ENCODE peak calls at places on chromosomes 6 and 20, in ten cellular contexts. One of them, this sample, is unnamed.

GRCh38 chr6:133062702-133063319 is 178.3 kb upstream of the EYA4 start:
- DNase-seq in MV-4-11: peak; percentile 87
- DNase-seq in spleen: no peak
- DNase-seq in stimulated activated CD4-positive, alpha-beta T cell treated with anti-CD3 and anti-CD28 coated beads, TNF-alpha, amount 100 ng/mL, for 24 hours: no peak
- DNase-seq in HEK293T: no peak
- DNase-seq in tibial nerve: no peak
- DNase-seq in anterior cingulate cortex: no peak
- DNase-seq in iPS-NIHi11: no peak
- DNase-seq in cerebellar cortex: no peak
- DNase-seq in HS-5: no peak
- DNase-seq in this sample: no peak

GRCh38 chr6:107692351-107692750 is 131.8 kb downstream of the SCML4 start:
- DNase-seq in HS-5: peak; percentile 64
- DNase-seq in HEK293T: no peak
- DNase-seq in tibial nerve: no peak
- DNase-seq in stimulated activated CD4-positive, alpha-beta T cell treated with anti-CD3 and anti-CD28 coated beads, TNF-alpha, amount 100 ng/mL, for 24 hours: no peak
- DNase-seq in spleen: no peak
- DNase-seq in cerebellar cortex: no peak
- DNase-seq in anterior cingulate cortex: no peak
- DNase-seq in iPS-NIHi11: no peak
- DNase-seq in MV-4-11: no peak
- DNase-seq in this sample: no peak

GRCh38 chr6:165439928-165440554 is 130.6 kb upstream of the C6orf118 start:
- DNase-seq in MV-4-11: no peak
- DNase-seq in HS-5: peak; percentile 2
- DNase-seq in tibial nerve: no peak
- DNase-seq in HEK293T: peak; percentile 21
- DNase-seq in stimulated activated CD4-positive, alpha-beta T cell treated with anti-CD3 and anti-CD28 coated beads, TNF-alpha, amount 100 ng/mL, for 24 hours: no peak
- DNase-seq in cerebellar cortex: peak; percentile 72
- DNase-seq in iPS-NIHi11: no peak
- DNase-seq in anterior cingulate cortex: no peak
- DNase-seq in spleen: no peak
- DNase-seq in this sample: no peak

GRCh38 chr6:903746-904145 is 210.8 kb upstream of the EXOC2 start:
- DNase-seq in cerebellar cortex: no peak
- DNase-seq in HEK293T: no peak
- DNase-seq in stimulated activated CD4-positive, alpha-beta T cell treated with anti-CD3 and anti-CD28 coated beads, TNF-alpha, amount 100 ng/mL, for 24 hours: no peak
- DNase-seq in iPS-NIHi11: no peak
- DNase-seq in spleen: no peak
- DNase-seq in HS-5: peak; percentile 16
- DNase-seq in MV-4-11: no peak
- DNase-seq in anterior cingulate cortex: no peak
- DNase-seq in tibial nerve: no peak
- DNase-seq in this sample: no peak

GRCh38 chr6:33894438-33894837 is 90.6 kb upstream of the MLN start:
- DNase-seq in spleen: no peak
- DNase-seq in iPS-NIHi11: no peak
- DNase-seq in anterior cingulate cortex: no peak
- DNase-seq in stimulated activated CD4-positive, alpha-beta T cell treated with anti-CD3 and anti-CD28 coated beads, TNF-alpha, amount 100 ng/mL, for 24 hours: no peak
- DNase-seq in cerebellar cortex: no peak
- DNase-seq in MV-4-11: no peak
- DNase-seq in HEK293T: no peak
- DNase-seq in tibial nerve: no peak
- DNase-seq in HS-5: no peak
- DNase-seq in this sample: no peak

GRCh38 chr6:154461348-154461747 is 49.1 kb downstream of the CNKSR3 start:
- DNase-seq in stimulated activated CD4-positive, alpha-beta T cell treated with anti-CD3 and anti-CD28 coated beads, TNF-alpha, amount 100 ng/mL, for 24 hours: no peak
- DNase-seq in tibial nerve: no peak
- DNase-seq in HEK293T: no peak
- DNase-seq in MV-4-11: no peak
- DNase-seq in spleen: no peak
- DNase-seq in HS-5: no peak
- DNase-seq in anterior cingulate cortex: no peak
- DNase-seq in iPS-NIHi11: no peak
- DNase-seq in cerebellar cortex: no peak
- DNase-seq in this sample: no peak

GRCh38 chr6:99016355-99016754 is 68.6 kb upstream of the FBXL4 start:
- DNase-seq in tibial nerve: no peak
- DNase-seq in HS-5: peak; percentile 72
- DNase-seq in cerebellar cortex: no peak
- DNase-seq in spleen: no peak
- DNase-seq in anterior cingulate cortex: no peak
- DNase-seq in iPS-NIHi11: no peak
- DNase-seq in stimulated activated CD4-positive, alpha-beta T cell treated with anti-CD3 and anti-CD28 coated beads, TNF-alpha, amount 100 ng/mL, for 24 hours: no peak
- DNase-seq in HEK293T: no peak
- DNase-seq in MV-4-11: peak; percentile 100
- DNase-seq in this sample: no peak

GRCh38 chr6:66848244-66848953 is 1141.4 kb upstream of the EYS start:
- DNase-seq in anterior cingulate cortex: no peak
- DNase-seq in HS-5: no peak
- DNase-seq in MV-4-11: no peak
- DNase-seq in spleen: no peak
- DNase-seq in iPS-NIHi11: no peak
- DNase-seq in stimulated activated CD4-positive, alpha-beta T cell treated with anti-CD3 and anti-CD28 coated beads, TNF-alpha, amount 100 ng/mL, for 24 hours: no peak
- DNase-seq in cerebellar cortex: no peak
- DNase-seq in HEK293T: no peak
- DNase-seq in tibial nerve: no peak
- DNase-seq in this sample: no peak

GRCh38 chr6:152605342-152605741 is 31.8 kb downstream of the SYNE1 start:
- DNase-seq in MV-4-11: no peak
- DNase-seq in HS-5: no peak
- DNase-seq in HEK293T: no peak
- DNase-seq in iPS-NIHi11: no peak
- DNase-seq in cerebellar cortex: no peak
- DNase-seq in anterior cingulate cortex: no peak
- DNase-seq in tibial nerve: no peak
- DNase-seq in stimulated activated CD4-positive, alpha-beta T cell treated with anti-CD3 and anti-CD28 coated beads, TNF-alpha, amount 100 ng/mL, for 24 hours: no peak
- DNase-seq in spleen: no peak
- DNase-seq in this sample: no peak

GRCh38 chr6:25993038-25993684 is 30.6 kb downstream of the TRIM38 start:
- DNase-seq in anterior cingulate cortex: no peak
- DNase-seq in MV-4-11: no peak
- DNase-seq in HS-5: peak; percentile 23
- DNase-seq in HEK293T: no peak
- DNase-seq in iPS-NIHi11: no peak
- DNase-seq in cerebellar cortex: no peak
- DNase-seq in spleen: no peak
- DNase-seq in tibial nerve: peak; percentile 17
- DNase-seq in stimulated activated CD4-positive, alpha-beta T cell treated with anti-CD3 and anti-CD28 coated beads, TNF-alpha, amount 100 ng/mL, for 24 hours: no peak
- DNase-seq in this sample: no peak

GRCh38 chr20:17505664-17506517 is 25.3 kb downstream of the BFSP1 start:
- DNase-seq in HEK293T: no peak
- DNase-seq in stimulated activated CD4-positive, alpha-beta T cell treated with anti-CD3 and anti-CD28 coated beads, TNF-alpha, amount 100 ng/mL, for 24 hours: peak; percentile 32
- DNase-seq in anterior cingulate cortex: no peak
- DNase-seq in cerebellar cortex: no peak
- DNase-seq in MV-4-11: no peak
- DNase-seq in HS-5: no peak
- DNase-seq in spleen: no peak
- DNase-seq in tibial nerve: no peak
- DNase-seq in iPS-NIHi11: no peak
- DNase-seq in this sample: no peak

GRCh38 chr6:89443658-89444057 is 10.7 kb downstream of the ANKRD6 start:
- DNase-seq in HEK293T: no peak
- DNase-seq in tibial nerve: no peak
- DNase-seq in MV-4-11: no peak
- DNase-seq in anterior cingulate cortex: no peak
- DNase-seq in iPS-NIHi11: no peak
- DNase-seq in spleen: no peak
- DNase-seq in stimulated activated CD4-positive, alpha-beta T cell treated with anti-CD3 and anti-CD28 coated beads, TNF-alpha, amount 100 ng/mL, for 24 hours: no peak
- DNase-seq in cerebellar cortex: no peak
- DNase-seq in HS-5: no peak
- DNase-seq in this sample: no peak

GRCh38 chr6:149088361-149088760 is 229.2 kb upstream of the TAB2 start:
- DNase-seq in MV-4-11: no peak
- DNase-seq in cerebellar cortex: no peak
- DNase-seq in HEK293T: no peak
- DNase-seq in anterior cingulate cortex: no peak
- DNase-seq in HS-5: no peak
- DNase-seq in iPS-NIHi11: no peak
- DNase-seq in stimulated activated CD4-positive, alpha-beta T cell treated with anti-CD3 and anti-CD28 coated beads, TNF-alpha, amount 100 ng/mL, for 24 hours: no peak
- DNase-seq in tibial nerve: no peak
- DNase-seq in spleen: no peak
- DNase-seq in this sample: no peak